ENCODE peak calls at places on chromosomes 4 and X, in four cellular contexts. X, O, B and R are unnamed samples.

GRCh38 chr4:143586080-143586479 is 72.6 kb downstream of the SMARCA5 start:
- DNase-seq in O (no peak), B (no peak), X (no peak), R (no peak)

GRCh38 chr4:145153904-145154298 is 26.5 kb downstream of the OTUD4 start:
- DNase-seq in B (no peak), X (no peak), O (no peak), R (no peak)

GRCh38 chr4:148779771-148780170 is 337.6 kb upstream of the NR3C2 start:
- DNase-seq in O (no peak), B (no peak), X (no peak), R (no peak)

GRCh38 chr4:40514409-40515025 is 115.1 kb downstream of the RBM47 start:
- DNase-seq in X (no peak), B (no peak), O (no peak), R (no peak)

GRCh38 chr4:13928214-13928613 is 300.7 kb upstream of the BOD1L1 start:
- DNase-seq in X (no peak), B (no peak), O (no peak), R (no peak)

GRCh38 chrX:38004046-38004445 is 2.3 kb upstream of the SYTL5 start:
- DNase-seq in X (no peak), O (no peak), B (no peak), R (no peak)

GRCh38 chrX:12973561-12974216 is 1.2 kb upstream of the TMSB4X start:
- DNase-seq in B (peak), O (peak), X (no peak), R (peak)

GRCh38 chr4:25457053-25457715 is 80.1 kb downstream of the ANAPC4 start:
- DNase-seq in O (no peak), B (no peak), X (no peak), R (no peak)

GRCh38 chr4:82948647-82949204 is 48.2 kb downstream of the THAP9 start:
- DNase-seq in B (no peak), O (no peak), X (no peak), R (no peak)

GRCh38 chrX:56764153-56764974 is 35.3 kb downstream of the NBDY start:
- DNase-seq in O (no peak), B (peak), X (peak), R (peak)

GRCh38 chr4:11073621-11074051 is 355.1 kb downstream of the HS3ST1 start:
- DNase-seq in B (no peak), O (peak), X (no peak), R (no peak)